ENCODE peak calls at places on chromosomes 7 and 10, in eight cellular contexts. One of them, this sample, is unnamed.

GRCh38 chr7:82964150-82964882 is 198.4 kb downstream of the PCLO start:
- DNase-seq in RPMI8226: no peak
- DNase-seq in HT1080: no peak
- DNase-seq in neural crest cell: no peak
- DNase-seq in stromal cell of bone marrow: no peak
- DNase-seq in DMS153: no peak
- DNase-seq in NCI-H1092 treated with DMSO at 0.1 percent for 48 hours: no peak
- DNase-seq in stimulated activated CD4-positive, alpha-beta T cell treated with anti-CD3 and anti-CD28 coated beads, Interleukin-4, amount 100 ng/mL, for 48 hours: no peak
- DNase-seq in this sample: no peak

GRCh38 chr7:108415821-108416536 is 40.3 kb downstream of the NRCAM start:
- DNase-seq in neural crest cell: no peak
- DNase-seq in stromal cell of bone marrow: peak; percentile 49
- DNase-seq in DMS153: peak; percentile 39
- DNase-seq in NCI-H1092 treated with DMSO at 0.1 percent for 48 hours: peak; percentile 62
- DNase-seq in HT1080: peak; percentile 86
- DNase-seq in RPMI8226: peak; percentile 95
- DNase-seq in stimulated activated CD4-positive, alpha-beta T cell treated with anti-CD3 and anti-CD28 coated beads, Interleukin-4, amount 100 ng/mL, for 48 hours: no peak
- DNase-seq in this sample: peak; percentile 85

GRCh38 chr7:106371629-106372028 is 86.8 kb upstream of the NAMPT start:
- DNase-seq in HT1080: peak; percentile 17
- DNase-seq in DMS153: no peak
- DNase-seq in NCI-H1092 treated with DMSO at 0.1 percent for 48 hours: no peak
- DNase-seq in stimulated activated CD4-positive, alpha-beta T cell treated with anti-CD3 and anti-CD28 coated beads, Interleukin-4, amount 100 ng/mL, for 48 hours: no peak
- DNase-seq in neural crest cell: no peak
- DNase-seq in RPMI8226: no peak
- DNase-seq in stromal cell of bone marrow: no peak
- DNase-seq in this sample: no peak

GRCh38 chr10:127174866-127175265 is 21.5 kb downstream of the INSYN2A start:
- DNase-seq in NCI-H1092 treated with DMSO at 0.1 percent for 48 hours: no peak
- DNase-seq in DMS153: no peak
- DNase-seq in neural crest cell: no peak
- DNase-seq in RPMI8226: no peak
- DNase-seq in HT1080: no peak
- DNase-seq in stimulated activated CD4-positive, alpha-beta T cell treated with anti-CD3 and anti-CD28 coated beads, Interleukin-4, amount 100 ng/mL, for 48 hours: no peak
- DNase-seq in stromal cell of bone marrow: no peak
- DNase-seq in this sample: no peak

GRCh38 chr10:35005868-35006267 is 84.3 kb downstream of the CUL2 start:
- DNase-seq in HT1080: peak; percentile 99
- DNase-seq in neural crest cell: no peak
- DNase-seq in stimulated activated CD4-positive, alpha-beta T cell treated with anti-CD3 and anti-CD28 coated beads, Interleukin-4, amount 100 ng/mL, for 48 hours: no peak
- DNase-seq in RPMI8226: no peak
- DNase-seq in DMS153: no peak
- DNase-seq in stromal cell of bone marrow: no peak
- DNase-seq in NCI-H1092 treated with DMSO at 0.1 percent for 48 hours: no peak
- DNase-seq in this sample: peak; percentile 99

GRCh38 chr7:99195867-99196266 is 12.0 kb downstream of the KPNA7 start:
- DNase-seq in DMS153: peak; percentile 2
- DNase-seq in neural crest cell: no peak
- DNase-seq in stromal cell of bone marrow: no peak
- DNase-seq in RPMI8226: no peak
- DNase-seq in NCI-H1092 treated with DMSO at 0.1 percent for 48 hours: no peak
- DNase-seq in HT1080: no peak
- DNase-seq in stimulated activated CD4-positive, alpha-beta T cell treated with anti-CD3 and anti-CD28 coated beads, Interleukin-4, amount 100 ng/mL, for 48 hours: no peak
- DNase-seq in this sample: no peak

GRCh38 chr7:50266893-50267386 is 37.6 kb upstream of the IKZF1 start:
- DNase-seq in HT1080: peak; percentile 6
- DNase-seq in DMS153: no peak
- DNase-seq in stromal cell of bone marrow: no peak
- DNase-seq in neural crest cell: no peak
- DNase-seq in RPMI8226: peak; percentile 56
- DNase-seq in stimulated activated CD4-positive, alpha-beta T cell treated with anti-CD3 and anti-CD28 coated beads, Interleukin-4, amount 100 ng/mL, for 48 hours: peak; percentile 55
- DNase-seq in NCI-H1092 treated with DMSO at 0.1 percent for 48 hours: no peak
- DNase-seq in this sample: no peak

GRCh38 chr7:80611779-80612178 is 26.7 kb upstream of the CD36 start:
- DNase-seq in stromal cell of bone marrow: peak; percentile 15
- DNase-seq in NCI-H1092 treated with DMSO at 0.1 percent for 48 hours: peak; percentile 93
- DNase-seq in RPMI8226: no peak
- DNase-seq in stimulated activated CD4-positive, alpha-beta T cell treated with anti-CD3 and anti-CD28 coated beads, Interleukin-4, amount 100 ng/mL, for 48 hours: no peak
- DNase-seq in DMS153: peak; percentile 87
- DNase-seq in neural crest cell: no peak
- DNase-seq in HT1080: peak; percentile 12
- DNase-seq in this sample: peak; percentile 83

GRCh38 chr7:2818653-2819052 is 25.5 kb downstream of the GNA12 start:
- DNase-seq in stimulated activated CD4-positive, alpha-beta T cell treated with anti-CD3 and anti-CD28 coated beads, Interleukin-4, amount 100 ng/mL, for 48 hours: no peak
- DNase-seq in HT1080: no peak
- DNase-seq in NCI-H1092 treated with DMSO at 0.1 percent for 48 hours: no peak
- DNase-seq in DMS153: no peak
- DNase-seq in RPMI8226: no peak
- DNase-seq in neural crest cell: no peak
- DNase-seq in stromal cell of bone marrow: no peak
- DNase-seq in this sample: no peak

GRCh38 chr10:61750943-61751471 is 88.3 kb downstream of the CABCOCO1 start:
- DNase-seq in neural crest cell: peak; percentile 15
- DNase-seq in RPMI8226: peak; percentile 40
- DNase-seq in NCI-H1092 treated with DMSO at 0.1 percent for 48 hours: peak; percentile 3
- DNase-seq in DMS153: no peak
- DNase-seq in stromal cell of bone marrow: peak; percentile 37
- DNase-seq in HT1080: peak; percentile 62
- DNase-seq in stimulated activated CD4-positive, alpha-beta T cell treated with anti-CD3 and anti-CD28 coated beads, Interleukin-4, amount 100 ng/mL, for 48 hours: peak; percentile 61
- DNase-seq in this sample: peak; percentile 62

GRCh38 chr10:58267713-58268453 is at the start of gene IPMK:
- DNase-seq in stromal cell of bone marrow: peak; percentile 81
- DNase-seq in stimulated activated CD4-positive, alpha-beta T cell treated with anti-CD3 and anti-CD28 coated beads, Interleukin-4, amount 100 ng/mL, for 48 hours: peak; percentile 89
- DNase-seq in DMS153: peak; percentile 82
- DNase-seq in HT1080: peak; percentile 87
- DNase-seq in neural crest cell: peak; percentile 83
- DNase-seq in NCI-H1092 treated with DMSO at 0.1 percent for 48 hours: peak; percentile 78
- DNase-seq in RPMI8226: peak; percentile 90
- DNase-seq in this sample: peak; percentile 88

GRCh38 chr10:103706760-103707159 is 148.6 kb downstream of the SH3PXD2A start:
- DNase-seq in stromal cell of bone marrow: no peak
- DNase-seq in neural crest cell: no peak
- DNase-seq in stimulated activated CD4-positive, alpha-beta T cell treated with anti-CD3 and anti-CD28 coated beads, Interleukin-4, amount 100 ng/mL, for 48 hours: no peak
- DNase-seq in HT1080: no peak
- DNase-seq in NCI-H1092 treated with DMSO at 0.1 percent for 48 hours: no peak
- DNase-seq in DMS153: no peak
- DNase-seq in RPMI8226: no peak
- DNase-seq in this sample: no peak

GRCh38 chr10:36178616-36179015 is 536.5 kb upstream of the FZD8 start:
- DNase-seq in HT1080: no peak
- DNase-seq in neural crest cell: no peak
- DNase-seq in RPMI8226: no peak
- DNase-seq in stromal cell of bone marrow: no peak
- DNase-seq in NCI-H1092 treated with DMSO at 0.1 percent for 48 hours: no peak
- DNase-seq in stimulated activated CD4-positive, alpha-beta T cell treated with anti-CD3 and anti-CD28 coated beads, Interleukin-4, amount 100 ng/mL, for 48 hours: no peak
- DNase-seq in DMS153: no peak
- DNase-seq in this sample: no peak

GRCh38 chr10:124708246-124708779 is 35.9 kb downstream of the FAM53B start:
- DNase-seq in neural crest cell: no peak
- DNase-seq in HT1080: no peak
- DNase-seq in stromal cell of bone marrow: no peak
- DNase-seq in NCI-H1092 treated with DMSO at 0.1 percent for 48 hours: peak; percentile 86
- DNase-seq in RPMI8226: no peak
- DNase-seq in stimulated activated CD4-positive, alpha-beta T cell treated with anti-CD3 and anti-CD28 coated beads, Interleukin-4, amount 100 ng/mL, for 48 hours: no peak
- DNase-seq in DMS153: peak; percentile 5
- DNase-seq in this sample: peak; percentile 31

GRCh38 chr7:36638586-36639265 is 85.6 kb downstream of the AOAH start:
- DNase-seq in stimulated activated CD4-positive, alpha-beta T cell treated with anti-CD3 and anti-CD28 coated beads, Interleukin-4, amount 100 ng/mL, for 48 hours: no peak
- DNase-seq in HT1080: no peak
- DNase-seq in NCI-H1092 treated with DMSO at 0.1 percent for 48 hours: no peak
- DNase-seq in stromal cell of bone marrow: no peak
- DNase-seq in DMS153: no peak
- DNase-seq in RPMI8226: no peak
- DNase-seq in neural crest cell: no peak
- DNase-seq in this sample: no peak

GRCh38 chr10:21364196-21365114 is 161.0 kb downstream of the SKIDA1 start:
- DNase-seq in stimulated activated CD4-positive, alpha-beta T cell treated with anti-CD3 and anti-CD28 coated beads, Interleukin-4, amount 100 ng/mL, for 48 hours: no peak
- DNase-seq in RPMI8226: no peak
- DNase-seq in neural crest cell: peak; percentile 27
- DNase-seq in HT1080: peak; percentile 84
- DNase-seq in DMS153: no peak
- DNase-seq in stromal cell of bone marrow: peak; percentile 51
- DNase-seq in NCI-H1092 treated with DMSO at 0.1 percent for 48 hours: no peak
- DNase-seq in this sample: peak; percentile 33